ENCODE peak calls at places on chromosome 5, in five cellular contexts. I, C, T, M and F are unnamed samples. For H3K4me1, the result is how much of the 10 kb centered on the place peaks cover.

GRCh38 chr5:173941758-173942401 is 47.1 kb upstream of the C5orf47 start:
- DNase-seq in I (no peak), T (no peak), M (peak), C (no peak), F (peak)

GRCh38 chr5:176855598-176855997 is 43.5 kb downstream of the HK3 start:
- DNase-seq in M (no peak), T (no peak), I (no peak), C (no peak), F (no peak)

GRCh38 chr5:76547242-76547890 is 75.8 kb downstream of the F2RL2 start:
- DNase-seq in I (no peak), T (no peak), M (peak), C (no peak), F (no peak)

GRCh38 chr5:99037668-99038067 is 108.9 kb upstream of the CHD1 start:
- DNase-seq in T (no peak), C (no peak), I (no peak), M (no peak), F (no peak)

GRCh38 chr5:74061292-74061691 is 435.3 kb downstream of the ARHGEF28 start:
- DNase-seq in T (no peak), C (no peak), I (no peak), M (no peak), F (no peak)

GRCh38 chr5:177232358-177232757 is 71.2 kb downstream of the RAB24 start:
- DNase-seq in M (no peak), I (no peak), T (no peak), C (no peak), F (no peak)

GRCh38 chr5:39121922-39122321 is 47.7 kb upstream of the RICTOR start:
- DNase-seq in M (no peak), I (no peak), C (no peak), T (no peak), F (no peak)

GRCh38 chr5:142201471-142201887 is 92.9 kb downstream of the NDFIP1 start:
- DNase-seq in T (no peak), M (no peak), I (no peak), C (no peak), F (no peak)

DNA sequence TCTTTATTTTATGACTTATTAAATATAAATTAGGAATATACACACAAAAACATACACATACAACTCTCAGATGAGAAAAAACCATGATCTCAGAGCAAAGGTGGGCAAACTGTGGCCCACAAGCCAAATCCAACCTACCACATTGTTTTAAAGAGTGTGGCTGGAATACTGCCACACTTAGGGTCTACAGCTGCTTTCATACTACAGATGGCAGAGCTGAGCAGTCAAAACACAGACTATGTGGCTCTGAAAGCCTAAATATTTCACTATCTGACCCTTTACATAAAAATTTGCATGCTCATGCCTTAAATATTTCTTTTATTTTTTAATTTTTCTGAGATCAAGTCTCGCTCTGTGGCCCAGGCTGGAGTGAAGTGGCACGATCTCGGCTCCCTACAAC is 28.3 kb downstream of the LEAP2 start:
- DNase-seq in C (no peak), T (no peak), M (no peak), I (no peak), F (no peak)
- H3K4me1 ChIP-seq in C (under half), T (under half), M (under half), I (under half), F (under half)

GRCh38 chr5:27403248-27403882 is 365.0 kb upstream of the CDH9 start:
- DNase-seq in C (no peak), M (no peak), I (no peak), T (no peak), F (no peak)
- H3K4me3 ChIP-seq in C (no peak), M (no peak), I (peak), T (no peak), F (no peak)

DNA sequence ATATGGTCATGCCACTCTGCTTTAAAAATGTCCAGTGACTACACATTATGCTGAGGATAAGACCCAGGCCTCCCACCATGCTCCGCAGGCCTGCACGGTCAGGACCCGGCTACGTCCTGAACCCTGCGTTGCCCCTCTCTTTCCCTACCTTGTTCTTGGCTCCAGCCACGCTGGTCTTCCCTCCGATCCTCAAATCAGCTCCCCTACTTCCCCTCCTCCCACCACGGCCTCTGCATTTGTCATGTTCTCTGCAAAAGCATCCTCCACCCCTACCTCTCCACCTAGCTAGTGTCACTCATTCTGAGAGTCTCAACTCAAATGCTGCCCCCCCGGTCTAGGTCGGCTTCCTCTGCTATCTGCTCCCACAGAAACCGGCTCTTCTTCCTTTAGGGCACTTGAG is 11.2 kb downstream of the GPX3 start:
- DNase-seq in M (no peak), T (no peak), C (no peak), I (no peak), F (no peak)
- TF ChIP-seq POLR2A in M (no peak), T (no peak), C (no peak), I (no peak), F (no peak)

GRCh38 chr5:107542428-107542827 is 128.3 kb downstream of the EFNA5 start:
- DNase-seq in M (peak), T (peak), C (peak), I (peak), F (peak)
- H3K4me1 ChIP-seq in M (under half), T (under half), C (under half), I (under half), F (under half)

GRCh38 chr5:150156540-150156939 is 895 bp upstream of the PDGFRB start:
- DNase-seq in T (no peak), I (no peak), C (no peak), M (no peak), F (no peak)

GRCh38 chr5:150156033-150156381 is 362 bp upstream of the PDGFRB start:
- DNase-seq in C (no peak), M (no peak), I (no peak), T (no peak), F (no peak)

GRCh38 chr5:150160448-150161069 is 4.9 kb upstream of the PDGFRB start:
- DNase-seq in T (no peak), C (no peak), M (no peak), I (no peak), F (no peak)

GRCh38 chr5:150159741-150160179 is 4.1 kb upstream of the PDGFRB start:
- DNase-seq in C (no peak), M (no peak), I (no peak), T (no peak), F (no peak)

DNA sequence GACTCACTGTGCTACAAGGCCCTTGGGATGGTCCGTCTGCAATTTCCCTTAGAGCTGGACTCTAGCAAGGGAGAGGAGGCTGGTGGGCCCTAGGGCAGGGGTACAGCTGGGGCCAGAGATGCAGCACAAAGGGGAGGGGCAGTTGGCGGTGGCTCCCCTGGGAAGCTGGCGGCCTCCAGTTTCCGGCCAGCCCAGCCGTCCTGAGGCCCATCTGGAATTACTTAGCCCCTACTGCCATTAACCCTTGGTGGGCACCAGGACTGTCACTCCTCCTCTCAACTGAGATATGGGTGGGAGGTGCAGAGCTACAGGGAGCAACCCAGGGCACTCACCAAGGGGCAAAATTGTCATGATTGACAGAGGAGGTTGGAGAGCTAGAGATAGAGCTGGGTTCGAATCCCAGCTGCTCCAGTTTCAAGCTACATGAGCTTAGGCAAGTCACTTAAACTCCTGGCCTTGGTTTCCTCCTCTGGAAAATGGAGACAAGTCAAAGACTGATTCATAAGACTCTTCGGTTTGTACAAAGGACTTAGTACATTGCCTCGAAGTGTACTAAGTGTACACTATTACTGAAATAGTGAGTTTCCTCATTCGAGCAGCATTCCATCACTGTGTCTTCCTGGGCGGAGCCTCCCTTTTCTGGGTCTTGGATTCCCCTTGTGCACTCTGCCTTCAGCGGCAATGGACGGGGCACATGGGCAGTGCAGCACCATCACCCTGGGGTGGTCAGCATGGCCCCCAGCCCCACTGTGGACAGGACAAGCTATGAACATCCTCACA is 2.7 kb upstream of the PDGFRB start:
- DNase-seq in C (no peak), T (no peak), I (no peak), M (no peak), F (no peak)
- H3K4me3 ChIP-seq in C (no peak), T (no peak), I (no peak), M (no peak), F (no peak)

GRCh38 chr5:75236322-75237316 is at the start of gene ANKRD31:
- DNase-seq in C (peak), T (peak), I (peak), M (peak), F (peak)
- TF ChIP-seq POLR2A in C (peak), T (peak), I (no peak), M (peak), F (peak)

DNA sequence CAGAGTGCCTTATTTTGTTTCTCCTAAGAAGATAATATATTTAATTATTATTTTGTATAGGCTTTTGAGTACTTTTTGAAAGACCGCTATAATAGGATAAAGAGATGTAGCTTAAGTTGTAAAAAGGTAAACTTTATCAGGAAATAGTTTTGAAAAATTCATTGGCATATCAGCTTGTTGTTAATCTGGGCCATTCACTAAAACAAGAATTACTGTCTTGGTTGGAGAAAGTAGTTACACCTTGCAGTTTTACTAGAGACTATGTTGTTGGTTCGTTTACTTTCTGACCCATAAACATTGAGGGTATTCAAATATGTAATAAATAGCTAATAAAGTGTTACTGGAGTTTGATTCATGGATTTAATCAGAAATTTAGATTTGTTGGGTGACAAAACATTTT is 33.7 kb downstream of the TNPO1 start:
- DNase-seq in C (no peak), M (no peak), I (no peak), T (no peak), F (no peak)
- H3K4me1 ChIP-seq in C (under half), M (under half), I (under half), T (under half), F (half or more)

GRCh38 chr5:181187500-181188213 is 17.3 kb downstream of the TRIM7 start:
- DNase-seq in T (peak), I (peak), M (peak), C (peak), F (peak)
- H3K4me3 ChIP-seq in T (no peak), I (peak), M (peak), C (peak), F (no peak)

DNA sequence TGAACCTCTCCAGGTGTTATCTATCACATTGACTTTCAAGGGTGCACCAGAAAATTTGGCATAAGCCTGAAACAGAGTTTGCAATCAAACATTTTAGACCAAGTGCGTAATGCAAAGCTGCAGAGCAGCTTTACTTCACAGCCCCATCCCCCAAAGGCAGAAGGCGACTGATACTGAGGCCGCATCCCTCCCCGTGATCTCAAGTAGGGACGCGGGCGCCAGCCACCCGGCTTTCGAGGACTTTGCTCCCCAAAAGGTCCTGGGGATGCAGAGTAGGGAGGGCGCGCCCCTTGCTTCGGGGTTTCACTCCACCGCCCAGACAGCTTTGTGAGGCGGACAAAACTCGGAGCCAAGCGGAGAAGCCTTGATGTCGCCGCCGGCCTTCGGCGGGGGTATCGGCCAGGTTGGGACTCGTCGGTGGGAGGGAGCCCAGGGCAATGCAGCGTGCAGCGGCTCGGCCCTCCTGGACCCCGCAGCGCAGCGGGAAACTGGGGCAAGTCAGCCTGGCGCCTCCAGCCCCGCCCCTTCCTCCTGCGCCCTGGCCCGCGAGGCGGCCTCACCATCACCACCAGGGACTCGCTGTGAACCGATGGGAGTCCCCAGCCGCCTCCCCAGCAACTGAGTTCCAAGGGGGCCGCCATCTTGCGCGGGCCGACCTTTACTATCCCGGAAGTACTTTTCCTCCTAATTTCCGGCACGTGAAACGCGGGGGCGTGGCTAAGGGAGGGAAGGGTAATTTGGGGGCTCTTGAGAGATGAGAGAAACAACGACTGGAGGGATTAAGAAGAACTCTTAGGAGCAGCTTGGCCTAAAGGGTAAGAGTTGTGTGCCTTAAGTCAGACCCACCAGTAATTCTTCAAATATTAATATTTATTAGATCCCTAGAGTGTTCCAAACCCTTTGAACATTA is at the start of gene MTX3:
- DNase-seq in M (peak), I (peak), C (peak), T (peak), F (peak)
- TF ChIP-seq POLR2A in M (no peak), I (no peak), C (no peak), T (peak), F (no peak)